ENCODE peak calls at places on chromosomes 13 and 19, in nine cellular contexts. R is SK-N-SH, V is MM.1S, S is hepatocyte, P is neural progenitor cell, W is GM23338, T is PC-3, O is OCI-LY7, Q is GM23248. I is an unnamed sample.

GRCh38 chr19:47445937-47446402 is 25.7 kb downstream of the SLC8A2 start:
- DNase-seq in W (peak; percentile 67), O (peak; percentile 13), T (peak; percentile 25), S (peak; percentile 70), Q (peak; percentile 36), V (no peak), R (peak; percentile 89), P (peak; percentile 58), I (no peak)

GRCh38 chr13:98657506-98658085 is 80.7 kb upstream of the STK24 start:
- DNase-seq in P (no peak), W (no peak), V (no peak), R (peak; percentile 48), T (no peak), O (no peak), Q (peak; percentile 60), S (no peak), I (no peak)

GRCh38 chr19:33558846-33559245 is 37.3 kb upstream of the PEPD start:
- DNase-seq in V (no peak), T (no peak), W (no peak), P (no peak), Q (peak; percentile 14), S (no peak), O (no peak), R (no peak), I (no peak)

GRCh38 chr13:75455962-75456361 is 26.0 kb downstream of the TBC1D4 start:
- DNase-seq in W (no peak), S (no peak), P (no peak), Q (no peak), O (no peak), R (no peak), T (no peak), V (no peak), I (no peak)

GRCh38 chr13:23921451-23921888 is 24.2 kb upstream of the C1QTNF9B start:
- DNase-seq in R (peak; percentile 36), Q (peak; percentile 77), T (peak; percentile 72), O (peak; percentile 5), W (peak; percentile 90), S (peak; percentile 72), P (peak; percentile 58), V (peak; percentile 21), I (peak; percentile 23)

GRCh38 chr19:35043906-35044305 is 2.4 kb downstream of the HPN start:
- DNase-seq in T (no peak), R (no peak), W (no peak), Q (no peak), V (no peak), S (peak; percentile 10), P (no peak), O (no peak), I (no peak)

GRCh38 chr19:48319647-48320537 is 5.5 kb upstream of the EMP3 start:
- DNase-seq in W (peak; percentile 95), S (peak; percentile 86), T (peak; percentile 78), P (peak; percentile 92), Q (peak; percentile 88), O (peak; percentile 74), R (peak; percentile 67), V (peak; percentile 54), I (peak; percentile 66)

GRCh38 chr13:84037937-84038464 is 155.7 kb upstream of the SLITRK1 start:
- DNase-seq in Q (no peak), R (no peak), O (no peak), W (no peak), T (no peak), V (no peak), P (peak; percentile 59), S (no peak), I (no peak)

GRCh38 chr19:1855040-1855827 is 7.0 kb upstream of the REXO1 start:
- DNase-seq in P (peak; percentile 93), T (peak; percentile 38), V (peak; percentile 93), S (peak; percentile 89), W (peak; percentile 97), Q (peak; percentile 97), O (peak; percentile 82), R (peak; percentile 99), I (peak; percentile 64)

GRCh38 chr19:30682576-30683536 is 310.7 kb downstream of the ZNF536 start:
- DNase-seq in R (peak; percentile 88), W (peak; percentile 82), P (peak; percentile 80), V (peak; percentile 30), O (peak; percentile 53), Q (peak; percentile 94), T (peak; percentile 70), S (peak; percentile 87), I (peak; percentile 12)
- TF ChIP-seq EZH2phosphoT487 in R (no peak), W (no peak), P (no peak), V (no peak), O (no peak), Q (no peak), T (no peak), S (no peak), I (no peak)

DNA sequence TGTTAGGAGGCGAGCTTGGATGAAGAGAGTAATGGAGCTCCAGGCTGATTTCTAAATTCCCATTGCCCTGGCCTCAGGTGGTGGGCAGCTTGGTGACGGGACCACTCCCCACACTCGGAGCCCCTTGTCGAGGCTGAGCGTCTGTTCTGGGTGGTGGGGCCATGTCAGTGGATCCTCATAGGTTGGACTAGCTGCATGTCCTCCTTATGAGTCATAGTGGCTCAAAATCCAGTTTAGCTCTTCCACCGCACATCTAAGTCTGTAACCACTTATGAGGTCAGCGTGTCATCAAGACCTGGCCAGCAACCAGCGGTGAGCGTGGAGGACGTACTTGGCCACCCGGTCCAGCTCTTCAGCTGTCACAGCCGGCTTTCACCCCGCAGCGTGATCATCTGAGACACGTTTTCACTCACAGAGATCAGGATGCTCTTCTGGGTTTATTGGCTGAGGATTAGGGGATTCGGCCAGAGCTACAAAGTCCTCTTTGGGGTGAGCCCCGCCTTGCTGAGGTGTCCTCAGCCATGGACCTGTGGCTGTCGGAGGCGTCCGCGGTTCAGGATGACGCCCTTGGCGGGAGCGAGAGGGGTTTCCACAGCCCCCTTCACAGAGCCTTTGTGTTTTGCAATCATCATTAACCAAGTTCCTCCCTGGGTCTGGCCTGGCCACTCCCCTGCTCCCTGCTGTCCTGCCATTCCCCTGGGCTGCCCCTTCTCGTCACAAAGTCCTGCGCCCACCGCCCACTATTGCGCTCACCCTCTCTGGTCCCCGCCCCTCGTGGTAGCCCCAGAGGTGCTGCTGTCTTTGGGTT is 41.9 kb downstream of the ADPRHL1 start:
- DNase-seq in P (peak; percentile 1), V (no peak), W (no peak), S (peak; percentile 53), R (no peak), T (peak; percentile 86), Q (peak; percentile 97), O (no peak), I (peak; percentile 84)
- TF ChIP-seq EZH2phosphoT487 in P (no peak), V (no peak), W (no peak), S (no peak), R (no peak), T (no peak), Q (no peak), O (no peak), I (no peak)

DNA sequence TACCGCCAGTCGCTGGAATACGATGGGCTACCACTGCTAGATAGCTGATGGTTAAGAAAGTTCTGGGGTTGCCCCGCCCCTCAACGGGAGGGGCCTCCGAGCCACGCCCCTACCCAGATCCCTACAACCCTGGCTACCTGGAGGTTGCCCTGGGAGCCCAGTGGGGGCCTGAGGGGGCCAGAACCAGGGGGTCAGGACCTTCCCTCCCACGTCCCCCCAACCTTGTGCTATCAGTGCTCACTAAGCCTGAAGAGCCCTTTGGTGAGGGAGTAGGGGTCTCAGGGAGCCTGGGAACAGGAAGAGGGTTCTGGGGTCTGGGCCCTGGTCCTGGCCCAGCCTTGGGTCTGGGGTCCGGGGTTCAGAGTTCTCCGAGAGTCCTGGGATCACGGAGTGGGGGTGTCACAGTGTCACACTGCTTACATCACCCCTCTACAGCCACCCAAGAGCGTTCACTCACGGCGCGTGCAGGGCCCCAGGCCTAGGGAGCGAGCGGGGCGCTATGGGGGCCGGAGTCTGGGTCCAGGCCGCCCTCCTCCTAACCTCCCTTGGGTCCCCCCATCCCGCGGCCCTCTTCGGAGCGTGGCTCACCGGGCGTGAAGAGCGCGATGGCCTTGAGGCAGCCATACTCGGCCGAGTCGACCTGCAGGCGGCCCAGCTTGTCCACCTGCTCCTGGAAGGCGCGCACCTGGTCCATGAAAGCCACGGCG is 9.0 kb downstream of the OCEL1 start:
- DNase-seq in V (peak; percentile 66), P (peak; percentile 76), Q (peak; percentile 73), S (no peak), W (peak; percentile 85), T (peak; percentile 46), R (peak; percentile 86), O (peak; percentile 73), I (no peak)
- TF ChIP-seq EZH2phosphoT487 in V (no peak), P (no peak), Q (no peak), S (no peak), W (no peak), T (no peak), R (no peak), O (no peak), I (no peak)

GRCh38 chr19:14941189-14941588 is at the start of gene OR7C2:
- DNase-seq in R (no peak), Q (no peak), S (no peak), P (no peak), O (no peak), T (no peak), V (no peak), W (no peak), I (no peak)

GRCh38 chr19:14944456-14944855 is 3.2 kb downstream of the OR7C2 start:
- DNase-seq in W (no peak), S (no peak), P (no peak), T (no peak), R (no peak), Q (no peak), V (no peak), O (no peak), I (no peak)

GRCh38 chr19:14940266-14940665 is 1.0 kb upstream of the OR7C2 start:
- DNase-seq in O (no peak), R (no peak), T (no peak), V (no peak), P (no peak), Q (no peak), S (no peak), W (no peak), I (no peak)

GRCh38 chr19:14943601-14944000 is 2.3 kb downstream of the OR7C2 start:
- DNase-seq in O (no peak), Q (peak; percentile 51), T (no peak), P (no peak), V (no peak), R (no peak), W (no peak), S (no peak), I (no peak)
- TF ChIP-seq EZH2phosphoT487 in O (no peak), Q (no peak), T (no peak), P (no peak), V (no peak), R (no peak), W (no peak), S (no peak), I (no peak)

GRCh38 chr19:31639306-31639705 is 290.1 kb upstream of the TSHZ3 start:
- DNase-seq in Q (no peak), V (no peak), T (no peak), R (no peak), W (no peak), P (no peak), S (no peak), O (no peak), I (no peak)
- TF ChIP-seq EZH2phosphoT487 in Q (no peak), V (no peak), T (no peak), R (no peak), W (no peak), P (no peak), S (no peak), O (no peak), I (no peak)

GRCh38 chr19:8569066-8569761 is 8.0 kb downstream of the MYO1F start:
- DNase-seq in Q (peak; percentile 97), S (no peak), W (no peak), V (peak; percentile 83), R (no peak), P (no peak), T (peak; percentile 96), O (no peak), I (peak; percentile 49)
- TF ChIP-seq EZH2phosphoT487 in Q (no peak), S (no peak), W (no peak), V (no peak), R (no peak), P (no peak), T (no peak), O (no peak), I (no peak)